ENCODE peak calls at places on chromosome 11, in ten cellular contexts. P is T-cell; U is CD4-positive, alpha-beta T cell; W is cerebellum; D is EH; A is GM20000; T is HL-60; I is brain microvascular endothelial cell; S is activated CD8-positive, alpha-beta memory T cell treated with anti-CD3 and anti-CD28 coated beads, Interleukin-2, amount 10 ng/mL, durations not matched to agents 7 days and 5 days; E is aorta. F is an unnamed sample.

GRCh38 chr11:25453471-25453870 is 878.5 kb upstream of the ANO3 start:
- DNase-seq in P (no peak), U (no peak), W (no peak), D (no peak), A (no peak), T (no peak), I (no peak), S (no peak), E (no peak), F (no peak)

GRCh38 chr11:134556186-134556585 is 144.1 kb upstream of the B3GAT1 start:
- DNase-seq in P (no peak), U (no peak), W (no peak), D (no peak), A (no peak), T (no peak), I (no peak), S (peak), E (no peak), F (no peak)

GRCh38 chr11:30497600-30497999 is 88.6 kb downstream of the MPPED2 start:
- DNase-seq in P (no peak), U (no peak), W (no peak), D (no peak), A (no peak), T (no peak), I (no peak), S (no peak), E (no peak), F (no peak)

GRCh38 chr11:107928767-107929507 is 689 bp downstream of the RAB39A start:
- DNase-seq in P (no peak), U (no peak), W (peak), D (no peak), A (no peak), T (peak), I (no peak), S (peak), E (peak), F (peak)

GRCh38 chr11:86803136-86803535 is 2.8 kb downstream of the PRSS23 start:
- DNase-seq in P (no peak), U (no peak), W (no peak), D (no peak), A (no peak), T (no peak), I (no peak), S (no peak), E (no peak), F (no peak)

GRCh38 chr11:65503606-65503922 is 4.7 kb downstream of the MALAT1 start:
- DNase-seq in P (no peak), U (no peak), W (no peak), D (peak), A (no peak), T (no peak), I (no peak), S (no peak), E (no peak), F (no peak)

GRCh38 chr11:45157247-45158209 is 11.1 kb downstream of the PRDM11 start:
- DNase-seq in P (no peak), U (no peak), W (no peak), D (no peak), A (no peak), T (no peak), I (no peak), S (no peak), E (no peak), F (no peak)

GRCh38 chr11:76672431-76673163 is 2.0 kb upstream of the LRRC32 start:
- DNase-seq in P (peak), U (peak), W (no peak), D (no peak), A (peak), T (no peak), I (no peak), S (peak), E (no peak), F (no peak)

GRCh38 chr11:1194977-1195689 is 27.7 kb upstream of the MUC5B start:
- DNase-seq in P (no peak), U (no peak), W (no peak), D (no peak), A (peak), T (no peak), I (no peak), S (no peak), E (peak), F (no peak)

GRCh38 chr11:32137263-32137662 is 46.4 kb downstream of the RCN1 start:
- DNase-seq in P (no peak), U (no peak), W (no peak), D (peak), A (no peak), T (no peak), I (peak), S (no peak), E (no peak), F (no peak)

GRCh38 chr11:74754507-74755255 is 6.0 kb downstream of the RNF169 start:
- DNase-seq in P (no peak), U (no peak), W (no peak), D (peak), A (no peak), T (no peak), I (peak), S (no peak), E (no peak), F (no peak)

GRCh38 chr11:115606223-115607220 is 102.3 kb upstream of the CADM1 start:
- DNase-seq in P (no peak), U (no peak), W (peak), D (peak), A (no peak), T (no peak), I (peak), S (no peak), E (peak), F (no peak)

GRCh38 chr11:65150513-65151271 is 16.4 kb upstream of the SYVN1 start:
- DNase-seq in P (no peak), U (no peak), W (peak), D (peak), A (peak), T (peak), I (peak), S (peak), E (peak), F (peak)

GRCh38 chr11:34318111-34319037 is 39.4 kb downstream of the ABTB2 start:
- DNase-seq in P (no peak), U (no peak), W (no peak), D (peak), A (no peak), T (no peak), I (no peak), S (no peak), E (no peak), F (no peak)

GRCh38 chr11:83054904-83055380 is 16.8 kb downstream of the RAB30 start:
- DNase-seq in P (no peak), U (no peak), W (no peak), D (no peak), A (no peak), T (no peak), I (no peak), S (no peak), E (no peak), F (no peak)

GRCh38 chr11:65786786-65787636 is at the start of gene OVOL1:
- DNase-seq in P (no peak), U (peak), W (no peak), D (no peak), A (peak), T (no peak), I (no peak), S (no peak), E (no peak), F (no peak)

GRCh38 chr11:102155676-102156075 is 45.4 kb downstream of the YAP1 start:
- DNase-seq in P (no peak), U (no peak), W (no peak), D (peak), A (no peak), T (no peak), I (no peak), S (no peak), E (no peak), F (no peak)

GRCh38 chr11:76782526-76783293 is 446 bp upstream of the TSKU start:
- DNase-seq in P (no peak), U (no peak), W (peak), D (peak), A (peak), T (peak), I (peak), S (peak), E (peak), F (peak)

GRCh38 chr11:118640332-118641154 is 33.1 kb downstream of the PHLDB1 start:
- DNase-seq in P (no peak), U (no peak), W (no peak), D (no peak), A (no peak), T (no peak), I (no peak), S (no peak), E (no peak), F (no peak)

GRCh38 chr11:28729339-28729738 is 621.2 kb downstream of the METTL15 start:
- DNase-seq in P (no peak), U (no peak), W (no peak), D (no peak), A (no peak), T (no peak), I (no peak), S (no peak), E (no peak), F (no peak)

GRCh38 chr11:113349528-113349927 is 35.1 kb downstream of the TTC12 start:
- DNase-seq in P (no peak), U (no peak), W (no peak), D (no peak), A (no peak), T (no peak), I (no peak), S (no peak), E (no peak), F (no peak)